ENCODE peak calls at places on chromosomes 7 and 10, in five cellular contexts. W, X, T, Z and B are unnamed samples.
A peak's percentile ranks its signal among the peaks of the same experiment; 100 is the strongest.

GRCh38 chr7:76047811-76048667 is at the start of the genes MDH2 and STYXL1:
- DNase-seq in W (peak; percentile 97), Z (peak; percentile 97), T (peak; percentile 95), X (peak; percentile 91), B (peak; percentile 79)

GRCh38 chr10:101558206-101558605 is 29.9 kb downstream of the POLL start:
- DNase-seq in W (no peak), X (no peak), Z (no peak), T (no peak), B (no peak)

GRCh38 chr10:117461766-117462423 is 80.7 kb upstream of the EMX2 start:
- DNase-seq in T (peak; percentile 37), Z (no peak), X (peak; percentile 77), W (no peak), B (peak; percentile 80)

GRCh38 chr10:4427524-4427923 is 398.5 kb upstream of the AKR1E2 start:
- DNase-seq in Z (no peak), X (no peak), W (no peak), T (no peak), B (no peak)

GRCh38 chr10:116947838-116948529 is 57.0 kb downstream of the SHTN1 start:
- DNase-seq in X (peak; percentile 59), Z (no peak), W (no peak), T (peak; percentile 31), B (peak; percentile 68)

GRCh38 chr7:25859412-25859704 is 292.6 kb upstream of the NFE2L3 start:
- DNase-seq in T (no peak), Z (no peak), W (no peak), X (no peak), B (no peak)

GRCh38 chr10:6018422-6018821 is 41.1 kb upstream of the IL15RA start:
- DNase-seq in X (no peak), T (no peak), W (no peak), Z (no peak), B (no peak)

GRCh38 chr7:148142660-148143248 is 447.8 kb upstream of the C7orf33 start:
- DNase-seq in X (peak; percentile 21), T (peak; percentile 21), W (no peak), Z (no peak), B (peak; percentile 18)

GRCh38 chr10:127989481-127989964 is 82.6 kb downstream of the PTPRE start:
- DNase-seq in Z (no peak), T (no peak), W (no peak), X (no peak), B (no peak)

GRCh38 chr7:42704710-42705109 is 207.2 kb downstream of the C7orf25 start:
- DNase-seq in Z (no peak), X (no peak), W (no peak), T (no peak), B (no peak)

GRCh38 chr7:116034411-116034810 is 3.8 kb upstream of the TFEC start:
- DNase-seq in Z (no peak), W (no peak), X (no peak), T (no peak), B (no peak)

GRCh38 chr10:72006026-72006425 is 41.8 kb downstream of the CHST3 start:
- DNase-seq in W (no peak), Z (no peak), T (no peak), X (no peak), B (no peak)

GRCh38 chr10:84696610-84697009 is 368.2 kb downstream of the CCSER2 start:
- DNase-seq in T (no peak), Z (no peak), W (no peak), X (no peak), B (no peak)

GRCh38 chr10:83346216-83346910 is 792.9 kb upstream of the GHITM start:
- DNase-seq in T (peak; percentile 4), X (no peak), W (no peak), Z (no peak), B (no peak)

GRCh38 chr10:70508912-70509366 is 30.4 kb downstream of the PALD1 start:
- DNase-seq in Z (peak; percentile 56), W (no peak), X (no peak), T (peak; percentile 28), B (no peak)

GRCh38 chr7:122764902-122765301 is 62.2 kb upstream of the RNF148 start:
- DNase-seq in Z (no peak), W (no peak), X (no peak), T (no peak), B (no peak)

GRCh38 chr10:26475448-26475847 is 37.3 kb downstream of the APBB1IP start:
- DNase-seq in W (no peak), T (no peak), X (no peak), Z (no peak), B (no peak)

GRCh38 chr10:69269761-69270160 is 8.5 kb upstream of the HK1 start:
- DNase-seq in X (no peak), T (peak; percentile 17), Z (no peak), W (no peak), B (no peak)

GRCh38 chr7:47186316-47186715 is 395.6 kb downstream of the TNS3 start:
- DNase-seq in W (no peak), Z (no peak), T (no peak), X (no peak), B (no peak)

GRCh38 chr10:97713351-97713827 is at the start of gene MARVELD1:
- DNase-seq in Z (peak; percentile 72), X (no peak), W (peak; percentile 84), T (peak; percentile 77), B (no peak)

GRCh38 chr10:21808525-21808924 is 195.0 kb downstream of the DNAJC1 start:
- DNase-seq in Z (no peak), W (no peak), X (no peak), T (no peak), B (no peak)

GRCh38 chr7:137895301-137896201 is 48.8 kb upstream of the DGKI start:
- DNase-seq in T (no peak), Z (no peak), X (no peak), W (no peak), B (no peak)

GRCh38 chr10:71948496-71949067 is 15.6 kb upstream of the CHST3 start:
- DNase-seq in X (no peak), Z (no peak), T (no peak), W (no peak), B (no peak)

GRCh38 chr7:33477719-33478480 is 348.5 kb downstream of the BBS9 start:
- DNase-seq in Z (no peak), T (no peak), X (no peak), W (no peak), B (no peak)

GRCh38 chr10:129814681-129815646 is 149.1 kb downstream of the EBF3 start:
- DNase-seq in X (no peak), W (no peak), Z (no peak), T (no peak), B (no peak)

DNA sequence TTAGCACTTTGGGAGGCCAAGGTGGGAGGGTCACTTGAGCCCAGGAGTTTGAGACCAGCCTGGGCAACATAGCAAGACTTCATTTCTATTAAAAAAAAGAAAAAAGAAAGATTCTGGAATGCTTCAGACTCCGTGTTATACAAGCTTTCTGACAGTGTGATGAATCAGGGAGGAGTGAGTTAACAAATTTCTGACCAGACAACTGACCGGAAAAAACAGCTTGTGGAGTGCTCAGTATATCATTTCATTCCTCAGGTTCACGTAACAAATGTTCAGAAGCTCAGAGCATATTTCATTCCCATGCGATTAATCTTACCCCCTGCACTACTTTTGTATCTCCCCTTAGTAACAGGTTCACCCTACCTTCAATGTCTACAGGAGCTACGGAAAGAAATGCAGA is 28.6 kb upstream of the TNPO3 start:
- DNase-seq in X (no peak), W (no peak), Z (no peak), T (no peak), B (no peak)
- H3K4me1 ChIP-seq in X (no peaks in the 10 kb centered on the region), W (no peaks in the 10 kb centered on the region), Z (no peaks in the 10 kb centered on the region), T (no peaks in the 10 kb centered on the region), B (no peaks in the 10 kb centered on the region)

GRCh38 chr10:91643700-91644099 is 10.8 kb upstream of the PPP1R3C start:
- DNase-seq in T (no peak), X (no peak), Z (no peak), W (no peak), B (no peak)
- TF ChIP-seq CTCF in T (peak; percentile 26), X (peak; percentile 41), Z (no peak), W (no peak), B (peak; percentile 64)

GRCh38 chr10:103975169-103975568 is 8.2 kb downstream of the SLK start:
- DNase-seq in X (no peak), W (no peak), T (no peak), Z (no peak), B (no peak)
- H3K27ac ChIP-seq in X (no peak overlapping the region), W (no peak overlapping the region), T (no peak overlapping the region), Z (no peak overlapping the region), B (no peak overlapping the region)

GRCh38 chr7:27207348-27207985 is 7.6 kb upstream of the HOXA13 start:
- DNase-seq in X (no peak), W (no peak), T (no peak), Z (no peak), B (no peak)
- H3K4me1 ChIP-seq in X (peaks cover 4% of the 10 kb centered on the region), W (peaks cover 16% of the 10 kb centered on the region), T (peaks cover 2% of the 10 kb centered on the region), Z (peaks cover 22% of the 10 kb centered on the region), B (peaks cover 6% of the 10 kb centered on the region)

DNA sequence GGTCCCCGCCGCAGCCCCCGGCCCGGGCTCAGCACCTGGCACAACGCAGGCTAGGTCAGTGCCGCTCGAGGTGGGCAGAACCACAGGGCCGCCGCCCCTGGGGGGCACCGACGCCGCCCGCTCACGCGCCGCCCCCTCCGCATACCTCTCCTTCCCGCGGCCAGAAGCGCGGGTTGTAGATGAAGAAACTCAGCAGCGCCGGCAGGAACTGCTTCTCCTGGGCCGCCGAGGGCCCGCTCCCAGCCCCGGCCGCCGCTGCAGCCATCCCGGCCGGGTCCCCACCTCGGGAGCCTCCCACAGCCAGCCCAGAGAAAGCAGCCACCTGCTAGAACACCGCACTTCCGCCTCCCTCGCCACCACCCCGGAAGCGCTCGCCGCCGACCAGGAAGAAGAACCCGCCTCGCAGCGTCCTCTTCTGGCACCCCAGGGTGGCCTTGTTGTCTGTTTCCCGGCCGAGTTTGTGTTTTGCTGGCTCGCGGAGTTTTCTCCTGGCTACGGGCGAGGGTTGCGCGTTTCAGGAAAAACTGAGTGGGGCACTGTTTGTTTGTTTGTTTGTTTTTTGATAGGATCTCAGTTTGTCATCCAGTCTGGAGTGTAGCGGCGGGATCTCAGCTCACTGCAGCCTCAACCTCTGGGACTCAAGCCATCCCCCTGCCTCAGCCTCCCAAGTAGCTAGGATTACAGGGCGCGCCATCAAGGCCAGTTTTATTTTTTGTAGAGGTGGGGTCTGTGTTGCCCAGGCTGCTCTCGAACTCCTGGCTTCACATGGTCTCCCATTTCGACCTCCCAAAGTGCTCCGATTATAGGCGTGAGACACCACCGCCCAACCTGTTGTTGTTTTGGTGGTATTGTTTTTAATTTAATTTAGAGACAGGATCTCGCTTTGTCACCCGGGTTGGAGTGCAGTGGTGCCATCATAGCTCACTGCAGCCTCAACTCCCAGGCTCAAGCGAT is 17.7 kb downstream of the OCM2 start:
- DNase-seq in W (peak; percentile 93), T (peak; percentile 57), Z (peak; percentile 90), X (peak; percentile 63), B (peak; percentile 41)
- TF ChIP-seq CTCF in W (no peak), T (peak; percentile 33), Z (peak; percentile 32), X (peak; percentile 31), B (peak; percentile 65)